ENCODE peak calls at places on chromosomes 11 and 22, in nine cellular contexts. G is adrenal gland, L is HFF-Myc, A is B cell, T is lower lobe of right lung, V is endothelial cell, I is fibroblast of lung, K is BJ, W is GM12865. O is an unnamed sample.

GRCh38 chr22:19942886-19943664 is 1.5 kb upstream of the TXNRD2 start:
- DNase-seq in A (no peak), W (no peak), I (peak), T (peak), K (peak), G (peak), L (peak), V (no peak), O (no peak)

GRCh38 chr11:105960252-105961245 is 61.5 kb downstream of the MSANTD4 start:
- DNase-seq in L (no peak), T (no peak), I (no peak), G (no peak), V (no peak), A (no peak), K (no peak), W (no peak), O (no peak)

GRCh38 chr22:32564170-32565001 is 89.8 kb downstream of the FBXO7 start:
- DNase-seq in K (no peak), A (no peak), I (peak), T (no peak), V (no peak), L (no peak), G (peak), W (no peak), O (no peak)

GRCh38 chr22:28582806-28583205 is 96.8 kb downstream of the TTC28 start:
- DNase-seq in I (peak), V (no peak), A (no peak), L (peak), G (no peak), W (no peak), K (peak), T (no peak), O (no peak)

GRCh38 chr11:69921429-69922014 is 102.3 kb upstream of the FGF3 start:
- DNase-seq in A (no peak), V (no peak), G (no peak), I (no peak), L (no peak), K (no peak), T (peak), W (no peak), O (no peak)

GRCh38 chr22:50218996-50219727 is 18.4 kb downstream of the SELENOO start:
- DNase-seq in T (peak), K (peak), V (no peak), I (peak), G (peak), W (no peak), A (no peak), L (peak), O (no peak)

GRCh38 chr22:21917206-21917958 is 35.3 kb downstream of the PPM1F start:
- DNase-seq in L (no peak), K (no peak), V (no peak), W (no peak), G (peak), I (peak), A (peak), T (peak), O (no peak)

GRCh38 chr22:22414266-22414665 is 94.3 kb downstream of the ZNF280B start:
- DNase-seq in G (no peak), W (no peak), A (no peak), L (no peak), I (no peak), K (no peak), V (no peak), T (no peak), O (no peak)

GRCh38 chr11:3217751-3218482 is 696 bp downstream of the MRGPRG start:
- DNase-seq in V (no peak), A (peak), W (no peak), G (no peak), K (no peak), I (no peak), L (no peak), T (peak), O (no peak)

GRCh38 chr22:33864723-33865130 is 55.5 kb downstream of the LARGE1 start:
- DNase-seq in T (no peak), A (no peak), W (peak), K (no peak), G (peak), V (no peak), L (no peak), I (peak), O (peak)

GRCh38 chr11:21514298-21514697 is 678.6 kb upstream of the ANO5 start:
- DNase-seq in V (peak), G (no peak), I (no peak), W (peak), L (no peak), A (no peak), T (no peak), K (no peak), O (no peak)

DNA sequence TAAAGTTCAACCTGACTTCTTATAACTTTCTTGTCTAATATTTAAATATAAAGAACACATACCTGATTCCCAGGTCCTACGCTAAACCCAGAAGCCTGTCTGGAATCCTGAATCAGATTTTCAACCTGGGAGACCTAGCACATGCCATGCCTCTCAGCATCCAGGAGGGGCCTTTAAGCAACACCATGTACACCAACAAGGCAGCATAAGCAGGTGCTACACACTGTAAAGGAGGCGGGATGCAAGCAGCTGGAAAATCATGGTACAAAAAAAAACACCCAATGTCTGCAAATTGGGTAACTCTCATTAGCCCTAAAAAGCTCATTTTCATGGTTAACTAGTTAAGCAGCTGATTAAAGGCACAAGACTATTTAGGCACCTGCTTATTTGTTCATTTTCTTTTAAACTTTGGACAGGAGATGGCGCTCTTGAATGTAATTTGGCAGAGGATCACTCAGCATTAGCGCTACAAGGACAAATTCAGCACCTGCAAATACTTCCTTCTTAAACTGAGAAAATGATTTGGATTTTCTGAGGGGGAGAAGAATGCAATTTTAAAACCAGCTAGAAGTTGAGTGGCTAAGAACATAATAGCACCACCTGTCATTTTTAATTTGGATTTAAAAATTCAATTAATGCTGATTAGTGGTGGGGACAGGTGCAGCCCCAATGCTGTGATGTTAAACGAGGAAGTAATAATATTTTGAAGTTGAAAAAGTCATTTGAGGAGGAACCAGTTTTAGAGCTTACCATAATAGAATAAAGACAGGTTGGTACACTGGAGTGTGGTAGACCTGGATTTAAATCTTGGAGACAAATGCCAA is 104.0 kb downstream of the FAR1 start:
- DNase-seq in K (peak), A (peak), V (peak), L (peak), G (peak), W (peak), I (peak), T (no peak), O (peak)
- TF ChIP-seq CTCF in K (peak), A (peak), V (peak), L (peak), G (peak), W (peak), I (peak), T (peak), O (peak)

GRCh38 chr11:16741473-16741872 is 3.0 kb downstream of the C11orf58 start:
- DNase-seq in W (no peak), V (no peak), G (no peak), L (no peak), T (no peak), K (no peak), A (no peak), I (no peak), O (no peak)

GRCh38 chr11:16738949-16739262 is 459 bp downstream of the C11orf58 start:
- DNase-seq in W (no peak), V (no peak), T (no peak), K (no peak), G (no peak), I (no peak), L (no peak), A (no peak), O (no peak)

GRCh38 chr11:16738198-16738948 is at the start of gene C11orf58:
- DNase-seq in W (peak), T (peak), A (peak), K (peak), L (peak), I (peak), G (peak), V (peak), O (peak)

GRCh38 chr11:16737860-16738197 is 618 bp upstream of the C11orf58 start:
- DNase-seq in V (no peak), K (no peak), L (no peak), A (no peak), W (no peak), T (no peak), I (no peak), G (peak), O (no peak)

DNA sequence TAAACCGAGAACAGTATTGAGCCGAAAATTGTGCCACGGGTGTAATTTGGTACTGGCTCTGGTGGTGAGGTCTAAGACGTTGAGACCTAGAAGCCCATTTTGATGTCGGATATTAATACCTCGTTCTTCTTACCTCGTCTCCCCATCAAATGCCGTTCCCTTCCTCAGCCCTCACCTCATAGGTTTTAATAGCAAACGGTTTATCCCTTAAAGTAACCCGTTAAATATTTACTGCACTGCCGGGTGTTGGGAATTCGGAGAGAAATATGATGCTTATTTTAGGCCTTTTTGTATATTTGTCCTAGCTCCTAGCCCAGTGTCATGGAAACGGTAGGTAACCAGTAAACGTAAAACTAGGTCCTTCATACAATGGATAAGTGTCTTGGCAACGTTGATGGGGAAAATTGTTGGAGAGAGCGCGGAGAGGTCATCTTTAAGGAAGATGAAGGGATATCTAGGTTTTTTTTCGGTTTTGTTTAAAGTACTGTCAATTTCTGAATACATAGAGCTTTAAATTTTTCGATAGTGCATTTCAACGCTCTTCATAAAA is 954 bp downstream of the C11orf58 start:
- DNase-seq in I (peak), A (no peak), L (no peak), W (peak), T (no peak), V (no peak), G (no peak), K (no peak), O (no peak)
- TF ChIP-seq CTCF in I (no peak), A (no peak), L (no peak), W (no peak), T (no peak), V (no peak), G (no peak), K (no peak), O (no peak)

DNA sequence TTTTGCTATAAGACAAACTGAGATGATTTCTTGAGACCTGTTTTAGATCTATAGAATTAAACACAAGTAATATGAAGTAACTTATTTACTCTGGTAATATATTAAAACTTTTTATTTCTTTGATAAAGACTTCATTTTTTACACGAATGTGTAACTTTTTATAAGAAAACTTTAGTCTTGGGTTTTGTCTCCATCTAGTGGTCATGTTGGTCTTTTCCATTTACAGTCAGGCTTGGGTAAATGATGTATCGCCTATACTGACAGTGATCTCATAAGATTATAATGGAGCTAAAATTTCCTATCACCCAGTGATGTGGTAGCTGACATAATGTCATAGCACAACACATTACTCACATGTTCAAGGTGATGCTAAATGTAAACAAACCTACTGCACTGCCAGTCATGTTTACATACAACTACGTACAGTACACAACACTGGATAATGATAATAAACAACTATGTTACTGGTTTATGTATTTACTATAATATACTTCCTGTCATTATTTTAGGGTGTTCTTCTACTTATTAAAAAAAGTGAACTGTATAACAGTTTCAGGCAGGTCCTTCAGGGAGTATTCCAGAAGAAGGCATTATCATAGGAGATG is 7.5 kb upstream of the C11orf97 start:
- DNase-seq in I (peak), V (peak), A (peak), K (no peak), L (no peak), W (peak), T (no peak), G (no peak), O (peak)
- TF ChIP-seq CTCF in I (peak), V (peak), A (peak), K (peak), L (peak), W (peak), T (peak), G (peak), O (peak)

GRCh38 chr11:64739871-64740270 is 4.1 kb downstream of the RASGRP2 start:
- DNase-seq in W (no peak), T (no peak), I (no peak), G (no peak), K (no peak), A (no peak), L (no peak), V (no peak), O (no peak)

GRCh38 chr11:64734786-64735761 is 8.9 kb downstream of the RASGRP2 start:
- DNase-seq in K (no peak), L (no peak), V (no peak), T (no peak), I (no peak), W (no peak), G (no peak), A (no peak), O (no peak)

GRCh38 chr11:64741393-64742086 is 2.4 kb downstream of the RASGRP2 start:
- DNase-seq in T (no peak), G (no peak), I (no peak), L (no peak), K (no peak), V (no peak), W (no peak), A (no peak), O (no peak)

GRCh38 chr11:64735860-64736259 is 8.1 kb downstream of the RASGRP2 start:
- DNase-seq in V (no peak), G (no peak), L (no peak), T (no peak), A (no peak), I (no peak), K (no peak), W (no peak), O (no peak)

DNA sequence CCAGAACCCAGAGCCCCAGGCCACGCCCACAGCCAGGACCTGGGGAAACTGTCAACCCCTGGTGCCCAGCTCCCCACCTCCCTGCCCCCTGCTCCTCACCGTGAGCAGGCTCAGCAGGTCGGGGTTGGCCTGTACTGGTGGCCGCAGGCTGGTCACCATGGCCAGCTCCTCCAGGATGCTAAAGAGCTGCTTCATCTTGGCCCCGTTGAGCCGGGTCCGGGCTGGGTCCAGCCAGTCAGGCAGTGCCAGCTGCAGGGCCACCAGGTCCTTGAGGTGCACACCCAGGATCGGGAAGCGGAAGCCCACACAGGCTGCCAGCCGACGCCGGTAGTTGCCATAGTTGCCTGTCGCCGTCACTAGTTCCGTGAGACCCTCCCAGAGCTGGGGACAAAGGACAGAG is 7.3 kb downstream of the RASGRP2 start:
- DNase-seq in V (no peak), I (no peak), T (no peak), L (no peak), G (no peak), K (no peak), A (no peak), W (no peak), O (no peak)
- TF ChIP-seq CTCF in V (no peak), I (no peak), T (no peak), L (no peak), G (no peak), K (no peak), A (no peak), W (no peak), O (no peak)

GRCh38 chr11:107598225-107599139 is 7.5 kb downstream of the ELMOD1 start:
- DNase-seq in I (no peak), A (no peak), T (peak), G (peak), K (no peak), L (no peak), V (peak), W (peak), O (no peak)
- TF ChIP-seq CTCF in I (peak), A (peak), T (peak), G (no peak), K (peak), L (peak), V (no peak), W (peak), O (peak)

GRCh38 chr22:42901790-42902508 is 44.9 kb upstream of the ARFGAP3 start:
- DNase-seq in W (peak), V (no peak), I (no peak), A (no peak), K (no peak), T (no peak), L (no peak), G (no peak), O (no peak)
- TF ChIP-seq CTCF in W (peak), V (peak), I (peak), A (peak), K (peak), T (peak), L (peak), G (no peak), O (peak)

O was measured in GM13976.